ENCODE peak calls at places on chromosome 14, in four cellular contexts. J is heart left ventricle, K is esophagus squamous epithelium, A is H1. N is an unnamed sample.

GRCh38 chr14:72515779-72516770 is 377.8 kb downstream of the DPF3 start:
- DNase-seq in J (no peak), K (no peak), A (no peak), N (peak)

GRCh38 chr14:80211143-80212024 is at the start of gene DIO2:
- DNase-seq in J (peak), K (no peak), A (no peak), N (peak)

GRCh38 chr14:58717211-58717610 is 79.4 kb downstream of the DACT1 start:
- DNase-seq in J (no peak), K (no peak), A (no peak), N (no peak)

GRCh38 chr14:65413739-65414045 is 1.2 kb downstream of the FUT8 start:
- DNase-seq in J (no peak), K (no peak), A (no peak), N (no peak)

GRCh38 chr14:90381011-90381790 is 15.6 kb upstream of the CALM1 start:
- DNase-seq in J (no peak), K (no peak), A (no peak), N (peak)

GRCh38 chr14:29558516-29558915 is 369.1 kb downstream of the PRKD1 start:
- DNase-seq in J (no peak), K (no peak), A (no peak), N (no peak)

GRCh38 chr14:33986804-33987203 is 35.9 kb upstream of the EGLN3 start:
- DNase-seq in J (no peak), K (no peak), A (no peak), N (no peak)

GRCh38 chr14:73789996-73790581 is 61.5 kb upstream of the PTGR2 start:
- DNase-seq in J (peak), K (no peak), A (no peak), N (peak)

GRCh38 chr14:89417111-89417468 is at the start of gene FOXN3:
- DNase-seq in J (peak), K (peak), A (no peak), N (peak)

GRCh38 chr14:96165493-96166474 is 38.9 kb upstream of the BDKRB2 start:
- DNase-seq in J (no peak), K (no peak), A (no peak), N (no peak)

GRCh38 chr14:58887931-58888330 is 250.2 kb downstream of the DACT1 start:
- DNase-seq in J (no peak), K (no peak), A (no peak), N (no peak)

GRCh38 chr14:42490536-42490935 is 883.9 kb downstream of the LRFN5 start:
- DNase-seq in J (no peak), K (no peak), A (no peak), N (no peak)

GRCh38 chr14:73736842-73737241 is 22.7 kb upstream of the PNMA1 start:
- DNase-seq in J (no peak), K (no peak), A (no peak), N (no peak)

GRCh38 chr14:92466068-92466458 is 47.5 kb upstream of the RIN3 start:
- DNase-seq in J (no peak), K (no peak), A (no peak), N (peak)

GRCh38 chr14:30114051-30114450 is 186.4 kb upstream of the PRKD1 start:
- DNase-seq in J (no peak), K (no peak), A (no peak), N (no peak)

GRCh38 chr14:97485172-97485571 is 688.0 kb downstream of the VRK1 start:
- DNase-seq in J (no peak), K (no peak), A (no peak), N (no peak)

GRCh38 chr14:92224348-92224954 is 98.5 kb upstream of the SLC24A4 start:
- DNase-seq in J (no peak), K (no peak), A (no peak), N (no peak)

GRCh38 chr14:106286697-106287290 is 760.4 kb downstream of the TMEM121 start:
- DNase-seq in J (no peak), K (no peak), A (no peak), N (peak)

GRCh38 chr14:92677087-92677668 is 71.2 kb downstream of the LGMN start:
- DNase-seq in J (peak), K (no peak), A (no peak), N (no peak)

GRCh38 chr14:61581955-61582615 is 113.2 kb upstream of the HIF1A start:
- DNase-seq in J (no peak), K (no peak), A (no peak), N (no peak)

GRCh38 chr14:60094306-60094897 is 2.7 kb downstream of the PCNX4 start:
- DNase-seq in J (no peak), K (no peak), A (no peak), N (no peak)

GRCh38 chr14:72560856-72561493 is 332.9 kb downstream of the DPF3 start:
- DNase-seq in J (no peak), K (no peak), A (no peak), N (no peak)

GRCh38 chr14:22339277-22339676 is 249.7 kb downstream of the DAD1 start:
- DNase-seq in J (peak), K (no peak), A (no peak), N (peak)

GRCh38 chr14:72610096-72610830 is 283.6 kb downstream of the DPF3 start:
- DNase-seq in J (no peak), K (no peak), A (peak), N (no peak)

GRCh38 chr14:80136358-80136757 is 74.9 kb downstream of the DIO2 start:
- DNase-seq in J (no peak), K (no peak), A (no peak), N (no peak)

GRCh38 chr14:35687335-35687939 is 121.7 kb downstream of the RALGAPA1 start:
- DNase-seq in J (no peak), K (no peak), A (no peak), N (peak)

GRCh38 chr14:80447396-80447795 is 236.1 kb upstream of the DIO2 start:
- DNase-seq in J (no peak), K (no peak), A (no peak), N (no peak)

GRCh38 chr14:25862068-25862467 is 735.8 kb downstream of the NOVA1 start:
- DNase-seq in J (no peak), K (no peak), A (no peak), N (no peak)

GRCh38 chr14:95157987-95158712 is 821 bp upstream of the DICER1 start:
- DNase-seq in J (no peak), K (no peak), A (no peak), N (no peak)

GRCh38 chr14:60974070-60974469 is 6.8 kb downstream of the TRMT5 start:
- DNase-seq in J (no peak), K (no peak), A (no peak), N (no peak)

GRCh38 chr14:95507701-95508103 is 8.7 kb downstream of the SYNE3 start:
- DNase-seq in J (no peak), K (no peak), A (no peak), N (no peak)

GRCh38 chr14:62616668-62617067 is 428.6 kb downstream of the KCNH5 start:
- DNase-seq in J (no peak), K (no peak), A (no peak), N (no peak)

GRCh38 chr14:59500732-59501131 is 16.4 kb downstream of the JKAMP start:
- DNase-seq in J (no peak), K (no peak), A (no peak), N (no peak)

GRCh38 chr14:83419420-83419819 is 1885.8 kb upstream of the SEL1L start:
- DNase-seq in J (no peak), K (no peak), A (no peak), N (no peak)

GRCh38 chr14:102074415-102074964 is 12.4 kb downstream of the HSP90AA1 start:
- DNase-seq in J (no peak), K (no peak), A (no peak), N (no peak)

GRCh38 chr14:80973918-80974317 is 18.5 kb downstream of the TSHR start:
- DNase-seq in J (no peak), K (no peak), A (no peak), N (no peak)

GRCh38 chr14:75568791-75569190 is 9.6 kb upstream of the FLVCR2 start:
- DNase-seq in J (no peak), K (no peak), A (no peak), N (no peak)

GRCh38 chr14:100375273-100375962 is 52.3 kb downstream of the SLC25A47 start:
- DNase-seq in J (peak), K (peak), A (no peak), N (no peak)

GRCh38 chr14:100374270-100374669 is 51.1 kb downstream of the SLC25A47 start:
- DNase-seq in J (no peak), K (no peak), A (no peak), N (no peak)

GRCh38 chr14:100376751-100377171 is 53.6 kb downstream of the SLC25A47 start:
- DNase-seq in J (no peak), K (no peak), A (peak), N (no peak)

GRCh38 chr14:100374891-100375272 is 51.7 kb downstream of the SLC25A47 start:
- DNase-seq in J (no peak), K (no peak), A (no peak), N (no peak)

GRCh38 chr14:100375963-100376735 is 53.0 kb downstream of the SLC25A47 start:
- DNase-seq in J (peak), K (peak), A (peak), N (peak)
- TF ChIP-seq POLR2A in J (no peak), K (peak), A (peak), N (no peak)

DNA sequence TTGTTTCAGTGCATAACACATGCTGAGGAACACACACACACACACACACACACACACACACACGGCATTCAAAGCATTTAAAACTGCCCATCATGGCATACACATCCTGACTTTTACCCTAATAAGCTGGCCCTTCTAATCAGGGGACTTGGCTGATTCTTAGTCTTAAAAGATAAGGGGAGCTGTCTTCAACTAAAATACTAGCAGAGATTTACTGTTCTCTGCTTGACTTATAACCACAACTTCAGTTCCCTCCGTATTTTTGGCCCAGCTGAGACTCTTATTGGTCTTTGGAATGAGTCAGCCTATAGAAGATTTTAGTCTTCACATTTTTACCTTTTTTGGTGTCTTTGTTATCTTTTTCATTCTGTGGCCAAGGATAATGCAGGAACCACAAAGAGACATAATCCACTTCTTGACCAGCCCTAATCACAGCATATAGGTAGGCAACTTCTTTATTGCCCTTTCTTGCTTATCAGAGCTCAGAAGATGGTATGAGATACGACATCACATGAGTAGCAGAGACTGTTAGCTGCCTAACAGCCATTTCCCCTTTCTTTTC is 25.1 kb upstream of the SLC8A3 start:
- DNase-seq in J (no peak), K (no peak), A (no peak), N (no peak)
- TF ChIP-seq POLR2A in J (no peak), K (no peak), A (no peak), N (no peak)

DNA sequence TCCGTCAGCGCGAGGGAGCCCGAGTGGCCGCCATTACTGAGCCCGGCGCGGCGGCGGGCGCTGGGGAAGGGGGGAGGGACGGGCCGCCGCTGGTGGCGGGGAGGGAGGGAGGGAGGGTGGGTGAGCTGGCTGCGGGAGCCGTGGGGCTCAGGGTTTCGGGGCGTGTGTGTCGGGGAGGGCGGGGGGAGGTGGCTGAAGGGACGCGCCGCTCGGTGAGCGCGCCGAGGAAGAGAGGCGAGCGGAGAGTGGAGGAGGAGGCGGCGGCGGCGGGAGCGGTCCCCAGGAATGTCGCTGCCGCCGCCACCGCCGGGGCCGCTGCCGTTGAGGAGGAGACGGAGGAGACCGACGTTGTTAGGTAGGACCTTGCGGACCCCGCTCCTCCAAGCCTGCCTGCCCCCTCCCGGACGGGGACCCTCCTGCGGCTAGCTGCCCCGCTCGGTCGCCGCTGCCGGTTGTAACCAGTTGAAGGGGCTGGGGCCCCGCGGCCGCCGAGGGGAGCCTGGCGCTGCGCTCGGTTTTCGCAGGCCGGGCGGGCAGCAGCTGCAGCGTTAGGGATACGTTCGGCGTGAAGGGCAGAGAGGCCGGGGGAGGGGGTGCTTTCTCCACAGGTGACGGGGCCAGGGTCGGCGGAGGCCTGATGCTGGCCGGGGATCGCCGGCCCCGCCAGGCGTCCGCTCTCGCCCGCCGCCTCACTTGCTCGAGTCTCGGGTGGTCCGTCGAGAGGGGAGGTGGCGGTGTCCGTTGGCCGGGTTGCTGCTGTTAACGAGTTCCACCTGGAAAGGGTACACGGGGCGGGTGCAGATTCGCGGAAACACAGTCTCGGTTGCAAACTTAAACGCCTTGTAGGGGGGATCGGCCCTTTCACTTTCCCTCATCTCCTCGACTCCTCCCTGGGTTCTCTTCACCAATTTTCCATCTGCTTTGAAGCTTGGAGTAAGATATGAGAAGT is at the start of gene ARHGAP5:
- DNase-seq in J (peak), K (no peak), A (peak), N (peak)
- TF ChIP-seq POLR2A in J (no peak), K (no peak), A (peak), N (no peak)

DNA sequence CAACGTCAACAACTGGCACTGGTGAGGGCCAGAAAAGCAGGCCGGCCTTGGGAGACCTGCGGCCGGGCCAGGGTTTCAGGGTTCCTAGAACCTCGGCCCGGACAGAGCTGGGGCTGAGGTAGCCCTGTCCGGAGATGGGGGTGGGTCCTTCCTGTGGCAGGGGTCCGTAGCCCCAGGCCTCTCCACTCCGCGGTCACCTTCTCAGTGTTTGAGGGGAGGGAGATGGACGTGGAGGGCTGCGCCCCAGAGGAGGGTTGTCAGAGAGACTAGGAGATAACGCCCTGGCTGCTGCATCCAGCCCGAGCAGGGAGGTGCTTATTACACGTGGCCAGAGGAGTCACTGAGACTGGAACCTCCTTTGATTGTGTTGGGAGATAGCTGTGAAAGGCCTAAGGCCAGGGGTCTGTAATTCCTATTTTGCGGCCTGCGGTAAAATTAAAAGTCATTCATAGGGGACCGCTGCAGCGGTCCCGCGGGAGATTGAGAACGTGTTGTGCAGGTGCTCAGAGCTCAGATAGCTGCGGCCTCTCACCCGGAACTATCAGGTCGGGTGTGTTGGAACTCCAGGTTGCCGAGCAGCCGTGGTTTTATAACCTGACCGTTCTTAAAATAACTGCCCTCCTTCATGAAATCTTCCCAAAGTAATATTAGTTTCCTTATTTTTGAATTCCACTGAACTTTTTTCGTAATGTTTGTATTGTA is 507 bp downstream of the AHSA1 start:
- DNase-seq in J (peak), K (no peak), A (no peak), N (peak)
- TF ChIP-seq POLR2A in J (no peak), K (no peak), A (no peak), N (no peak)

GRCh38 chr14:67599698-67600561 is at the start of gene PIGH:
- DNase-seq in J (peak), K (peak), A (peak), N (peak)
- TF ChIP-seq POLR2A in J (no peak), K (peak), A (peak), N (peak)

DNA sequence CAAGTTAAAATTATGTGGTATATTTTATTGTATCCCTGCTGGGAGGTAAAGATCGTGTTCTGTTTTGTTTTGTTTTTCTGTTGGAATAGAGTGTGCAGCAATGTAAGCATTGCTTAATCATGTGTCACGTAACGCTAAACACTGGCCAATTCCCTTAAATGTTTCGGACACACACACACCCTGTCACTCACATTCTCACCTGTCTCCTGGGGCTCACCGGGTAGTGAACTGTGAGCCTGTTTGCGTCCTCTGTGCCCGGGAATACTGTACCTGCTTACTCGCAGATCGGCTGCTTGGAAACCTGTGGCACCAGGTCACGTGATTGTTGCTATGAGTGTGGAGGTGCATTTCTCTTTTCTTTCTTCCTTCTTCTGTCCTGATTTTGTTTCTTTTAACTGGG is 181.3 kb downstream of the ESR2 start:
- DNase-seq in J (no peak), K (no peak), A (no peak), N (no peak)
- TF ChIP-seq POLR2A in J (no peak), K (no peak), A (no peak), N (no peak)

GRCh38 chr14:52954346-52955214 is 3.7 kb upstream of the FERMT2 start:
- DNase-seq in J (no peak), K (no peak), A (no peak), N (no peak)
- TF ChIP-seq POLR2A in J (no peak), K (no peak), A (no peak), N (no peak)

DNA sequence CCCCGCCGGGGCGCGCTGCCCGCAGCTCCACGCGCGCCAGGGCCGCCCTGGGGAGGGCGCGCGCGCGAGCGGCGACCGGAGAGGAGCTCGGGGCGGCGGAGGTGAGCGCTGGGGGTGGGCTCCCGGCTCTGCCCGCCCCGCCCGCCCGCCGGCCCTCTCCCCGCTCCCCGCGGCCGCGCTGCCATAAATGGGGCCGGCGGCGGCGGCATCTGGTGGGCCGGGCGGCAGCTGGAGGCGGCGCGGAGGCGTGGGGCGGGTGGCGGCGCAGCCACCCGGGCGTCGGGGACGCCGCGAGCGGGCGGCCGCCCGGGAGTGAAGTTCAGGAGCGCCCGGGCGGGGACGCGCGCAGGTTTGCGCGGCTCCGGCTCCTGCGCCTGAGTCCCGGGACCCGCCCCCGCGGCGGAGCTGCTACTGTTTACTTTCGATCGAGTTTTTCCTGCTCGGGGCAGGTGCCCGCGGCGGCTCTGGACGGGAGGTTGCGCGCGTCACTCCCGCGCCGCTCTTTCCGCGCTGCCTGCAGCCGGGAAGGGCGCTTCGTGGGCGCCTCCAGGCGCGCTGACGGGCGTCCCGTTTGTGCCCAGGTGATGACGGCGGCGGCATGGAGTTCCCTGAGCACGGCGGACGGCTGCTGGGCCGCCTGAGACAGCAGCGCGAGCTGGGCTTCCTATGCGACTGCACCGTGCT is at the start of gene ZBTB42:
- DNase-seq in J (peak), K (peak), A (peak), N (peak)
- TF ChIP-seq POLR2A in J (no peak), K (no peak), A (no peak), N (no peak)

N was measured in testis.